ENCODE peak calls at places on chromosomes 4 and X, in six cellular contexts. J is fibroblast of lung; X is CD8-positive, alpha-beta memory T cell; U is cardiac muscle cell; K is A549; I is left ventricle myocardium inferior. B is an unnamed sample.

GRCh38 chrX:79366888-79367749 is at the start of gene ITM2A:
- DNase-seq in I (peak; percentile 32), X (peak; percentile 22), K (no peak), J (no peak), U (peak; percentile 19), B (peak; percentile 85)

GRCh38 chrX:103343105-103343504 is 13.1 kb downstream of the TCEAL7 start:
- DNase-seq in K (peak; percentile 29), U (peak; percentile 57), J (peak; percentile 20), I (peak; percentile 22), X (peak; percentile 1), B (no peak)

GRCh38 chr4:88985088-88985779 is 71.8 kb downstream of the FAM13A start:
- DNase-seq in K (no peak), I (no peak), J (peak; percentile 84), U (peak; percentile 92), X (no peak), B (no peak)

GRCh38 chrX:10401239-10401638 is 219.1 kb downstream of the MID1 start:
- DNase-seq in J (no peak), X (no peak), I (no peak), U (no peak), K (no peak), B (no peak)

GRCh38 chrX:132004728-132005127 is 18.4 kb upstream of the STK26 start:
- DNase-seq in U (peak; percentile 1), I (no peak), K (no peak), J (no peak), X (no peak), B (no peak)

GRCh38 chr4:59973496-59973895 is 1226.6 kb upstream of the ADGRL3 start:
- DNase-seq in U (no peak), J (no peak), X (no peak), I (no peak), K (no peak), B (no peak)

GRCh38 chr4:102759835-102760644 is 728 bp downstream of the MANBA start:
- DNase-seq in K (peak; percentile 21), J (peak; percentile 59), I (no peak), X (no peak), U (peak; percentile 67), B (peak; percentile 15)

GRCh38 chr4:77376788-77377460 is 219.9 kb downstream of the CCNG2 start:
- DNase-seq in X (no peak), K (no peak), U (no peak), I (no peak), J (no peak), B (peak; percentile 16)

GRCh38 chr4:106365613-106366012 is 3.0 kb downstream of the GIMD1 start:
- DNase-seq in I (no peak), X (no peak), J (peak; percentile 96), K (peak; percentile 24), U (peak; percentile 86), B (no peak)

GRCh38 chrX:26778320-26778888 is 562.4 kb downstream of the MAGEB5 start:
- DNase-seq in I (no peak), J (no peak), K (no peak), U (no peak), X (no peak), B (no peak)

GRCh38 chrX:68132749-68133148 is 300.5 kb downstream of the OPHN1 start:
- DNase-seq in K (no peak), I (no peak), U (no peak), X (no peak), J (no peak), B (peak; percentile 42)

GRCh38 chrX:20240201-20240600 is 26.5 kb downstream of the RPS6KA3 start:
- DNase-seq in X (no peak), I (no peak), U (peak; percentile 56), K (no peak), J (peak; percentile 54), B (no peak)

DNA sequence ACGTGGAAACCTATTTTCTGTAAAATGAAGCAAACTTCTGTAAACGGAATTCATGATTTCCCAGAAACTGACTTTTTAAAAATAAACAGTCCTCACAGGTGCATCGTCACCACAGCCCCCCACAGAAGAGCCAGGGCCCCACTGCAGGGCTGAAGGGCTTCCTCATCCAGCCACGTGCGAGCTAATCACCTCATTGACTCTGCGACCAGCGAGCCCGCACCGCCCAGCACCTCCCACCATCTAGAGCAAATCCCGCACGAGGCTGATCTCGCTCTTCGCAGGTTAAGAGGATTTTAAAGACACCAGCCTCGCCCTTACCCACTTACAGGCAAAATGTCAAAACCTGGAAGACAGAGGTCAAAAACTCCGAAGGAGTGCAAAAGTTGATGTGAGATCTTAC is 14.8 kb downstream of the PPP2R3B start:
- DNase-seq in K (no peak), U (no peak), J (no peak), I (no peak), X (no peak), B (peak; percentile 56)
- H3K4me3 ChIP-seq in K (no peak overlapping the region), U (no peak overlapping the region), J (no peak overlapping the region), I (peak overlapping the region; percentile 68), X (no peak overlapping the region), B (no peak overlapping the region)

GRCh38 chrX:40104649-40105015 is 6.9 kb upstream of the BCOR start:
- DNase-seq in J (peak; percentile 69), K (peak; percentile 41), I (peak; percentile 30), X (no peak), U (peak; percentile 79), B (peak; percentile 75)
- H3K4me1 ChIP-seq in J (peaks cover 3% of the 10 kb centered on the region), K (peaks cover 25% of the 10 kb centered on the region), I (peaks cover 34% of the 10 kb centered on the region), X (peaks cover 6% of the 10 kb centered on the region), U (peaks cover 57% of the 10 kb centered on the region), B (no peaks in the 10 kb centered on the region)

GRCh38 chr4:26030780-26031179 is 116.8 kb downstream of the SMIM20 start:
- DNase-seq in I (no peak), J (no peak), X (no peak), K (no peak), U (no peak), B (no peak)
- H3K4me3 ChIP-seq in I (no peak overlapping the region), J (no peak overlapping the region), X (no peak overlapping the region), K (no peak overlapping the region), U (no peak overlapping the region), B (no peak overlapping the region)

GRCh38 chr4:169260217-169260866 is 10.4 kb downstream of the SH3RF1 start:
- DNase-seq in U (no peak), X (no peak), J (no peak), I (no peak), K (no peak), B (no peak)
- H3K4me1 ChIP-seq in U (peaks cover 7% of the 10 kb centered on the region), X (no peaks in the 10 kb centered on the region), J (peaks cover 26% of the 10 kb centered on the region), I (peaks cover 80% of the 10 kb centered on the region), K (peaks cover 62% of the 10 kb centered on the region), B (peaks cover 12% of the 10 kb centered on the region)

GRCh38 chr4:87527446-87528240 is 1.5 kb downstream of the SPARCL1 start:
- DNase-seq in U (peak; percentile 54), I (peak; percentile 28), J (peak; percentile 17), K (no peak), X (no peak), B (no peak)
- H3K4me3 ChIP-seq in U (no peak overlapping the region), I (peak overlapping the region; percentile 63), J (no peak overlapping the region), K (no peak overlapping the region), X (no peak overlapping the region), B (peak overlapping the region; percentile 86)

DNA sequence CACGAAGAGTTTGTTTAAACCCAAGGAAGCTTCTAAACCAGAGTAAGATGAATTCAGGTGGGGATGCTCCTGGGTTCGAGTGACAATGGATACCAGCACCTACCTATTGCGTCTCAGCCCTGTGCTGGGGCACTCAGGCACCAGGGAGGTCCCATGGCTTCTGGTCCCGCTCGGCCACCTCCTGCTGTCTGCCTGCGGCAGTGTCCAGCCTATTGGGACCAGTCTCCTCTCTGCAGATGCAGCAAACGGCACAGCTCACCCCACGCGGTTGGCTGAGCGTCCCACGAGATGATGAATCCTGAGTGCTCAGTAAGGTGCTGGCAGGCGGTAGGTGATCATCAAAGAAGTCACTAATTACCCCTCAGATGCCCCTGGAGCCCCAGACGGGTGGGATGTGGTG is 75.2 kb downstream of the ACOX3 start:
- DNase-seq in J (no peak), X (no peak), K (no peak), I (no peak), U (no peak), B (no peak)
- H3K4me1 ChIP-seq in J (no peaks in the 10 kb centered on the region), X (no peaks in the 10 kb centered on the region), K (no peaks in the 10 kb centered on the region), I (peaks cover 35% of the 10 kb centered on the region), U (no peaks in the 10 kb centered on the region), B (no peaks in the 10 kb centered on the region)

DNA sequence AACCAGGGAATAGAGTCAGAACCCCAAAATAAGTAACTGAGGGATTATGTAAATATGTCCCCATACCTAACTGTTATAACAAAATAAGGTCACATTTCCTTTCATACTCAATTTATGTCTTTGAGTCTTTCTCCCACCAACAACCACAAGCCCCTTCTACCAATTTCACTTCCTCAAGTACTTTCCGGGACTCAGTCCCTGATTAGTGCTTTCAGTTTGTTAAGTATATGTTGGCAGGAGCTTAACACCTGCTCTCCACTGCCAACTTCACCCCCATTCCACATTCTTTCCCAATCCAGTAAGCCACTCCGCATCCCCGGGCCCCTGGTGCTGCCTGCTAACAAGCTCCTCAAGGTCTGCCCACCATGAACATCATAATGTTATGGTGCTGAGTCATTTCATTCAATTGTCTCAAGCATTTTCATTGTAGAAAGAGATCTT is 71.3 kb upstream of the SPRY1 start:
- DNase-seq in J (peak; percentile 70), I (no peak), X (no peak), U (no peak), K (no peak), B (no peak)
- H3K4me3 ChIP-seq in J (no peak overlapping the region), I (no peak overlapping the region), X (no peak overlapping the region), U (no peak overlapping the region), K (no peak overlapping the region), B (no peak overlapping the region)

DNA sequence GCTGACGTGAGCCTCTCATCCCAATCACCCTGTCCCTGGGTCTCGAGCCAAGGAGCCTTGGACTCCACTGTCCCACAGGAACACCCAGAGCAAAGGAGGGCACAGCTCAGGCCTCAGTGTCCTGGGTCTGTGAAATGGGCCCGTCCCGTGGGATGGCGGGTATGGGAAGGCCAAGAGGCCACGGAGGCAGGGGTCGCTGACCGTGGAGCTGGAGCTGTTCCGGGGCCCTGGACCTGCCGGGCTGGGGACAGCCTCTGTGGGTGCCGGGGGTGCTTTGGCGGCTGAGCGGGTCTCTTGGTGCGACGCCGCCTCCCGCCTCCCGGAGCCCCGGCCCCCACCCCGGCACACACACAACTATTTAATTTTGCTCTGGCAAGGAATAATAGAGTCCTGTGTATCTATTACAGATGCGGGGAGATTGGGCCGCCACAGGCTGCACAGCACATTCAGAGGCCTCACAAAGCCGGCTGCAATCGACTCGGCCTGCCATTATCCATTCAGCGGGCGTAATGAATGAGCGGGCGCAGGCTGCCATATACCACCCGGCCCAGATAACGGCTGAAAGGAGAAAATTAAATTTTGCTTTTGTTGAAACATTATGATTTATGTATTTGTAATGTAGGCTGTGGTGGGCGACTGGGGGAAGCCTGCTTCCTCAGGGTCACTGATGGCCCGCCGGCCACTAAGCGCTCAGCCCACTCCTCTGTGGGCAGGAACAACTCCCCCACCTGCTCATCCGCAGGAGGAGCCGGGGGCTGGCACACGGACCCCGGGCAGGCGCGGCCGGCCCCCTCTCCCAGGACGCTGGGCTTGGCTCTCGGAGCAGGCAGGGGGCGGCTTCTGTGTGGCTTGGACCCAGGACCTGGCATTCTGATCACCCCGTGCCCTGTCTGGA is 84.0 kb upstream of the NKX1-1 start:
- DNase-seq in X (no peak), J (no peak), K (no peak), I (no peak), U (no peak), B (peak; percentile 40)
- H3K4me1 ChIP-seq in X (no peaks in the 10 kb centered on the region), J (no peaks in the 10 kb centered on the region), K (no peaks in the 10 kb centered on the region), I (no peaks in the 10 kb centered on the region), U (no peaks in the 10 kb centered on the region), B (no peaks in the 10 kb centered on the region)

GRCh38 chrX:101507372-101507771 is 22.1 kb downstream of the ARMCX4 start:
- DNase-seq in U (no peak), J (no peak), X (no peak), I (no peak), K (no peak), B (no peak)
- H3K4me3 ChIP-seq in U (no peak overlapping the region), J (no peak overlapping the region), X (no peak overlapping the region), I (no peak overlapping the region), K (no peak overlapping the region), B (no peak overlapping the region)

B was measured in right cardiac atrium.